ENCODE peak calls at places on chromosomes 16 and 17, in seven cellular contexts. One of them, this sample, is unnamed.
A peak's percentile ranks its signal among the peaks of the same experiment; 100 is the strongest.

GRCh38 chr17:67474081-67474661 is 97.1 kb downstream of the PITPNC1 start:
- DNase-seq in AG20443: peak; percentile 86
- DNase-seq in activated CD4-positive, alpha-beta T cell treated with anti-CD3 and anti-CD28 coated beads, Interleukin-2, amount 10 ng/mL, durations not matched to agents 7 days and 5 days: no peak
- DNase-seq in activated CD4-positive, alpha-beta memory T cell treated with anti-CD3 and anti-CD28 coated beads, Interleukin-2, amount 10 ng/mL, durations not matched to agents 7 days and 5 days: no peak
- DNase-seq in nephron progenitor cell: no peak
- DNase-seq in foreskin fibroblast: peak; percentile 77
- DNase-seq in progenitor cell of endocrine pancreas: no peak
- DNase-seq in this sample: no peak

GRCh38 chr16:16025214-16025968 is 76.0 kb downstream of the ABCC1 start:
- DNase-seq in foreskin fibroblast: peak; percentile 93
- DNase-seq in nephron progenitor cell: no peak
- DNase-seq in AG20443: peak; percentile 87
- DNase-seq in progenitor cell of endocrine pancreas: no peak
- DNase-seq in activated CD4-positive, alpha-beta memory T cell treated with anti-CD3 and anti-CD28 coated beads, Interleukin-2, amount 10 ng/mL, durations not matched to agents 7 days and 5 days: peak; percentile 67
- DNase-seq in activated CD4-positive, alpha-beta T cell treated with anti-CD3 and anti-CD28 coated beads, Interleukin-2, amount 10 ng/mL, durations not matched to agents 7 days and 5 days: peak; percentile 20
- DNase-seq in this sample: no peak

GRCh38 chr17:2137342-2138098 is 82.6 kb downstream of the HIC1 start:
- DNase-seq in activated CD4-positive, alpha-beta memory T cell treated with anti-CD3 and anti-CD28 coated beads, Interleukin-2, amount 10 ng/mL, durations not matched to agents 7 days and 5 days: no peak
- DNase-seq in progenitor cell of endocrine pancreas: no peak
- DNase-seq in nephron progenitor cell: no peak
- DNase-seq in activated CD4-positive, alpha-beta T cell treated with anti-CD3 and anti-CD28 coated beads, Interleukin-2, amount 10 ng/mL, durations not matched to agents 7 days and 5 days: no peak
- DNase-seq in AG20443: peak; percentile 87
- DNase-seq in foreskin fibroblast: peak; percentile 82
- DNase-seq in this sample: no peak

GRCh38 chr16:12646490-12647274 is 157.0 kb downstream of the CPPED1 start:
- DNase-seq in AG20443: no peak
- DNase-seq in progenitor cell of endocrine pancreas: no peak
- DNase-seq in foreskin fibroblast: peak; percentile 64
- DNase-seq in activated CD4-positive, alpha-beta T cell treated with anti-CD3 and anti-CD28 coated beads, Interleukin-2, amount 10 ng/mL, durations not matched to agents 7 days and 5 days: peak; percentile 45
- DNase-seq in nephron progenitor cell: no peak
- DNase-seq in activated CD4-positive, alpha-beta memory T cell treated with anti-CD3 and anti-CD28 coated beads, Interleukin-2, amount 10 ng/mL, durations not matched to agents 7 days and 5 days: peak; percentile 36
- DNase-seq in this sample: no peak

GRCh38 chr16:67694611-67695010 is 24.5 kb downstream of the GFOD2 start:
- DNase-seq in activated CD4-positive, alpha-beta T cell treated with anti-CD3 and anti-CD28 coated beads, Interleukin-2, amount 10 ng/mL, durations not matched to agents 7 days and 5 days: no peak
- DNase-seq in AG20443: no peak
- DNase-seq in progenitor cell of endocrine pancreas: no peak
- DNase-seq in foreskin fibroblast: no peak
- DNase-seq in activated CD4-positive, alpha-beta memory T cell treated with anti-CD3 and anti-CD28 coated beads, Interleukin-2, amount 10 ng/mL, durations not matched to agents 7 days and 5 days: no peak
- DNase-seq in nephron progenitor cell: no peak
- DNase-seq in this sample: no peak

GRCh38 chr16:66289051-66289680 is 77.3 kb upstream of the CDH5 start:
- DNase-seq in activated CD4-positive, alpha-beta memory T cell treated with anti-CD3 and anti-CD28 coated beads, Interleukin-2, amount 10 ng/mL, durations not matched to agents 7 days and 5 days: no peak
- DNase-seq in progenitor cell of endocrine pancreas: no peak
- DNase-seq in nephron progenitor cell: no peak
- DNase-seq in AG20443: no peak
- DNase-seq in activated CD4-positive, alpha-beta T cell treated with anti-CD3 and anti-CD28 coated beads, Interleukin-2, amount 10 ng/mL, durations not matched to agents 7 days and 5 days: no peak
- DNase-seq in foreskin fibroblast: no peak
- DNase-seq in this sample: no peak

GRCh38 chr16:26645629-26646028 is 421.1 kb upstream of the C16orf82 start:
- DNase-seq in activated CD4-positive, alpha-beta memory T cell treated with anti-CD3 and anti-CD28 coated beads, Interleukin-2, amount 10 ng/mL, durations not matched to agents 7 days and 5 days: peak; percentile 67
- DNase-seq in foreskin fibroblast: no peak
- DNase-seq in nephron progenitor cell: peak; percentile 57
- DNase-seq in activated CD4-positive, alpha-beta T cell treated with anti-CD3 and anti-CD28 coated beads, Interleukin-2, amount 10 ng/mL, durations not matched to agents 7 days and 5 days: peak; percentile 60
- DNase-seq in progenitor cell of endocrine pancreas: peak; percentile 34
- DNase-seq in AG20443: no peak
- DNase-seq in this sample: peak; percentile 62

GRCh38 chr16:30858829-30859423 is 35.0 kb downstream of the BCL7C start:
- DNase-seq in activated CD4-positive, alpha-beta T cell treated with anti-CD3 and anti-CD28 coated beads, Interleukin-2, amount 10 ng/mL, durations not matched to agents 7 days and 5 days: no peak
- DNase-seq in nephron progenitor cell: no peak
- DNase-seq in AG20443: no peak
- DNase-seq in activated CD4-positive, alpha-beta memory T cell treated with anti-CD3 and anti-CD28 coated beads, Interleukin-2, amount 10 ng/mL, durations not matched to agents 7 days and 5 days: no peak
- DNase-seq in progenitor cell of endocrine pancreas: no peak
- DNase-seq in foreskin fibroblast: no peak
- DNase-seq in this sample: no peak

GRCh38 chr16:72458035-72458434 is 286.1 kb upstream of the PMFBP1 start:
- DNase-seq in AG20443: no peak
- DNase-seq in foreskin fibroblast: no peak
- DNase-seq in nephron progenitor cell: no peak
- DNase-seq in activated CD4-positive, alpha-beta T cell treated with anti-CD3 and anti-CD28 coated beads, Interleukin-2, amount 10 ng/mL, durations not matched to agents 7 days and 5 days: no peak
- DNase-seq in progenitor cell of endocrine pancreas: no peak
- DNase-seq in activated CD4-positive, alpha-beta memory T cell treated with anti-CD3 and anti-CD28 coated beads, Interleukin-2, amount 10 ng/mL, durations not matched to agents 7 days and 5 days: no peak
- DNase-seq in this sample: no peak

GRCh38 chr17:49393491-49394255 is 21.0 kb downstream of the PHB1 start:
- DNase-seq in nephron progenitor cell: no peak
- DNase-seq in activated CD4-positive, alpha-beta T cell treated with anti-CD3 and anti-CD28 coated beads, Interleukin-2, amount 10 ng/mL, durations not matched to agents 7 days and 5 days: no peak
- DNase-seq in AG20443: no peak
- DNase-seq in foreskin fibroblast: peak; percentile 38
- DNase-seq in activated CD4-positive, alpha-beta memory T cell treated with anti-CD3 and anti-CD28 coated beads, Interleukin-2, amount 10 ng/mL, durations not matched to agents 7 days and 5 days: no peak
- DNase-seq in progenitor cell of endocrine pancreas: no peak
- DNase-seq in this sample: no peak

GRCh38 chr16:19698480-19699465 is 19.3 kb downstream of the KNOP1 start:
- DNase-seq in AG20443: peak; percentile 79
- DNase-seq in nephron progenitor cell: no peak
- DNase-seq in activated CD4-positive, alpha-beta T cell treated with anti-CD3 and anti-CD28 coated beads, Interleukin-2, amount 10 ng/mL, durations not matched to agents 7 days and 5 days: no peak
- DNase-seq in progenitor cell of endocrine pancreas: no peak
- DNase-seq in foreskin fibroblast: peak; percentile 62
- DNase-seq in activated CD4-positive, alpha-beta memory T cell treated with anti-CD3 and anti-CD28 coated beads, Interleukin-2, amount 10 ng/mL, durations not matched to agents 7 days and 5 days: no peak
- DNase-seq in this sample: no peak

GRCh38 chr16:51988977-51989376 is 558.0 kb downstream of the TOX3 start:
- DNase-seq in activated CD4-positive, alpha-beta T cell treated with anti-CD3 and anti-CD28 coated beads, Interleukin-2, amount 10 ng/mL, durations not matched to agents 7 days and 5 days: no peak
- DNase-seq in nephron progenitor cell: no peak
- DNase-seq in progenitor cell of endocrine pancreas: no peak
- DNase-seq in AG20443: no peak
- DNase-seq in foreskin fibroblast: no peak
- DNase-seq in activated CD4-positive, alpha-beta memory T cell treated with anti-CD3 and anti-CD28 coated beads, Interleukin-2, amount 10 ng/mL, durations not matched to agents 7 days and 5 days: no peak
- DNase-seq in this sample: no peak

GRCh38 chr16:23726710-23727109 is 13.7 kb upstream of the ERN2 start:
- DNase-seq in activated CD4-positive, alpha-beta T cell treated with anti-CD3 and anti-CD28 coated beads, Interleukin-2, amount 10 ng/mL, durations not matched to agents 7 days and 5 days: no peak
- DNase-seq in foreskin fibroblast: no peak
- DNase-seq in nephron progenitor cell: no peak
- DNase-seq in activated CD4-positive, alpha-beta memory T cell treated with anti-CD3 and anti-CD28 coated beads, Interleukin-2, amount 10 ng/mL, durations not matched to agents 7 days and 5 days: no peak
- DNase-seq in progenitor cell of endocrine pancreas: no peak
- DNase-seq in AG20443: no peak
- DNase-seq in this sample: no peak

GRCh38 chr17:4176803-4177472 is 33.9 kb downstream of the CYB5D2 start:
- DNase-seq in activated CD4-positive, alpha-beta T cell treated with anti-CD3 and anti-CD28 coated beads, Interleukin-2, amount 10 ng/mL, durations not matched to agents 7 days and 5 days: peak; percentile 19
- DNase-seq in AG20443: no peak
- DNase-seq in activated CD4-positive, alpha-beta memory T cell treated with anti-CD3 and anti-CD28 coated beads, Interleukin-2, amount 10 ng/mL, durations not matched to agents 7 days and 5 days: no peak
- DNase-seq in foreskin fibroblast: no peak
- DNase-seq in nephron progenitor cell: no peak
- DNase-seq in progenitor cell of endocrine pancreas: no peak
- DNase-seq in this sample: no peak

GRCh38 chr16:68214726-68215125 is 21.2 kb downstream of the ESRP2 start:
- DNase-seq in nephron progenitor cell: no peak
- DNase-seq in activated CD4-positive, alpha-beta T cell treated with anti-CD3 and anti-CD28 coated beads, Interleukin-2, amount 10 ng/mL, durations not matched to agents 7 days and 5 days: no peak
- DNase-seq in foreskin fibroblast: no peak
- DNase-seq in AG20443: no peak
- DNase-seq in activated CD4-positive, alpha-beta memory T cell treated with anti-CD3 and anti-CD28 coated beads, Interleukin-2, amount 10 ng/mL, durations not matched to agents 7 days and 5 days: no peak
- DNase-seq in progenitor cell of endocrine pancreas: no peak
- DNase-seq in this sample: no peak

GRCh38 chr17:81898029-81898866 is 3.8 kb upstream of the NPB start:
- DNase-seq in foreskin fibroblast: peak; percentile 60
- DNase-seq in AG20443: peak; percentile 81
- DNase-seq in activated CD4-positive, alpha-beta memory T cell treated with anti-CD3 and anti-CD28 coated beads, Interleukin-2, amount 10 ng/mL, durations not matched to agents 7 days and 5 days: no peak
- DNase-seq in activated CD4-positive, alpha-beta T cell treated with anti-CD3 and anti-CD28 coated beads, Interleukin-2, amount 10 ng/mL, durations not matched to agents 7 days and 5 days: no peak
- DNase-seq in nephron progenitor cell: no peak
- DNase-seq in progenitor cell of endocrine pancreas: no peak
- DNase-seq in this sample: no peak

GRCh38 chr17:5500804-5501391 is 14.5 kb downstream of the MIS12 start:
- DNase-seq in nephron progenitor cell: peak; percentile 99
- DNase-seq in activated CD4-positive, alpha-beta memory T cell treated with anti-CD3 and anti-CD28 coated beads, Interleukin-2, amount 10 ng/mL, durations not matched to agents 7 days and 5 days: peak; percentile 73
- DNase-seq in progenitor cell of endocrine pancreas: peak; percentile 88
- DNase-seq in AG20443: peak; percentile 96
- DNase-seq in foreskin fibroblast: peak; percentile 92
- DNase-seq in activated CD4-positive, alpha-beta T cell treated with anti-CD3 and anti-CD28 coated beads, Interleukin-2, amount 10 ng/mL, durations not matched to agents 7 days and 5 days: peak; percentile 82
- DNase-seq in this sample: peak; percentile 97

GRCh38 chr16:1156983-1157638 is 4.2 kb downstream of the CACNA1H start:
- DNase-seq in foreskin fibroblast: no peak
- DNase-seq in activated CD4-positive, alpha-beta T cell treated with anti-CD3 and anti-CD28 coated beads, Interleukin-2, amount 10 ng/mL, durations not matched to agents 7 days and 5 days: no peak
- DNase-seq in activated CD4-positive, alpha-beta memory T cell treated with anti-CD3 and anti-CD28 coated beads, Interleukin-2, amount 10 ng/mL, durations not matched to agents 7 days and 5 days: no peak
- DNase-seq in nephron progenitor cell: no peak
- DNase-seq in progenitor cell of endocrine pancreas: no peak
- DNase-seq in AG20443: no peak
- DNase-seq in this sample: no peak

GRCh38 chr17:15261818-15262290 is 3.3 kb downstream of the PMP22 start:
- DNase-seq in activated CD4-positive, alpha-beta memory T cell treated with anti-CD3 and anti-CD28 coated beads, Interleukin-2, amount 10 ng/mL, durations not matched to agents 7 days and 5 days: no peak
- DNase-seq in AG20443: no peak
- DNase-seq in activated CD4-positive, alpha-beta T cell treated with anti-CD3 and anti-CD28 coated beads, Interleukin-2, amount 10 ng/mL, durations not matched to agents 7 days and 5 days: no peak
- DNase-seq in progenitor cell of endocrine pancreas: no peak
- DNase-seq in nephron progenitor cell: peak; percentile 22
- DNase-seq in foreskin fibroblast: peak; percentile 58
- DNase-seq in this sample: no peak

GRCh38 chr17:67421869-67422273 is 44.8 kb downstream of the PITPNC1 start:
- DNase-seq in foreskin fibroblast: peak; percentile 94
- DNase-seq in progenitor cell of endocrine pancreas: no peak
- DNase-seq in activated CD4-positive, alpha-beta memory T cell treated with anti-CD3 and anti-CD28 coated beads, Interleukin-2, amount 10 ng/mL, durations not matched to agents 7 days and 5 days: peak; percentile 64
- DNase-seq in AG20443: peak; percentile 85
- DNase-seq in activated CD4-positive, alpha-beta T cell treated with anti-CD3 and anti-CD28 coated beads, Interleukin-2, amount 10 ng/mL, durations not matched to agents 7 days and 5 days: peak; percentile 77
- DNase-seq in nephron progenitor cell: no peak
- DNase-seq in this sample: no peak

GRCh38 chr17:14057591-14057990 is 11.7 kb upstream of the COX10 start:
- DNase-seq in AG20443: no peak
- DNase-seq in foreskin fibroblast: no peak
- DNase-seq in progenitor cell of endocrine pancreas: no peak
- DNase-seq in activated CD4-positive, alpha-beta memory T cell treated with anti-CD3 and anti-CD28 coated beads, Interleukin-2, amount 10 ng/mL, durations not matched to agents 7 days and 5 days: no peak
- DNase-seq in activated CD4-positive, alpha-beta T cell treated with anti-CD3 and anti-CD28 coated beads, Interleukin-2, amount 10 ng/mL, durations not matched to agents 7 days and 5 days: no peak
- DNase-seq in nephron progenitor cell: no peak
- DNase-seq in this sample: no peak

GRCh38 chr16:12775689-12776236 is 27.9 kb downstream of the CPPED1 start:
- DNase-seq in activated CD4-positive, alpha-beta T cell treated with anti-CD3 and anti-CD28 coated beads, Interleukin-2, amount 10 ng/mL, durations not matched to agents 7 days and 5 days: no peak
- DNase-seq in progenitor cell of endocrine pancreas: no peak
- DNase-seq in nephron progenitor cell: no peak
- DNase-seq in activated CD4-positive, alpha-beta memory T cell treated with anti-CD3 and anti-CD28 coated beads, Interleukin-2, amount 10 ng/mL, durations not matched to agents 7 days and 5 days: no peak
- DNase-seq in AG20443: no peak
- DNase-seq in foreskin fibroblast: no peak
- DNase-seq in this sample: no peak

GRCh38 chr16:66945939-66946338 is 10.6 kb downstream of the CES2 start:
- DNase-seq in nephron progenitor cell: no peak
- DNase-seq in activated CD4-positive, alpha-beta T cell treated with anti-CD3 and anti-CD28 coated beads, Interleukin-2, amount 10 ng/mL, durations not matched to agents 7 days and 5 days: no peak
- DNase-seq in activated CD4-positive, alpha-beta memory T cell treated with anti-CD3 and anti-CD28 coated beads, Interleukin-2, amount 10 ng/mL, durations not matched to agents 7 days and 5 days: no peak
- DNase-seq in foreskin fibroblast: no peak
- DNase-seq in progenitor cell of endocrine pancreas: no peak
- DNase-seq in AG20443: no peak
- DNase-seq in this sample: no peak

GRCh38 chr16:22948603-22949368 is 134.8 kb downstream of the HS3ST2 start:
- DNase-seq in AG20443: peak; percentile 71
- DNase-seq in activated CD4-positive, alpha-beta T cell treated with anti-CD3 and anti-CD28 coated beads, Interleukin-2, amount 10 ng/mL, durations not matched to agents 7 days and 5 days: peak; percentile 67
- DNase-seq in progenitor cell of endocrine pancreas: peak; percentile 17
- DNase-seq in activated CD4-positive, alpha-beta memory T cell treated with anti-CD3 and anti-CD28 coated beads, Interleukin-2, amount 10 ng/mL, durations not matched to agents 7 days and 5 days: peak; percentile 67
- DNase-seq in nephron progenitor cell: peak; percentile 62
- DNase-seq in foreskin fibroblast: peak; percentile 85
- DNase-seq in this sample: peak; percentile 81

GRCh38 chr17:64723781-64724180 is 61.7 kb upstream of the SMURF2 start:
- DNase-seq in activated CD4-positive, alpha-beta memory T cell treated with anti-CD3 and anti-CD28 coated beads, Interleukin-2, amount 10 ng/mL, durations not matched to agents 7 days and 5 days: no peak
- DNase-seq in progenitor cell of endocrine pancreas: no peak
- DNase-seq in activated CD4-positive, alpha-beta T cell treated with anti-CD3 and anti-CD28 coated beads, Interleukin-2, amount 10 ng/mL, durations not matched to agents 7 days and 5 days: no peak
- DNase-seq in AG20443: no peak
- DNase-seq in nephron progenitor cell: no peak
- DNase-seq in foreskin fibroblast: peak; percentile 39
- DNase-seq in this sample: no peak

GRCh38 chr16:10641555-10641952 is 53.2 kb downstream of the TEKT5 start:
- DNase-seq in progenitor cell of endocrine pancreas: no peak
- DNase-seq in nephron progenitor cell: no peak
- DNase-seq in AG20443: no peak
- DNase-seq in activated CD4-positive, alpha-beta T cell treated with anti-CD3 and anti-CD28 coated beads, Interleukin-2, amount 10 ng/mL, durations not matched to agents 7 days and 5 days: no peak
- DNase-seq in activated CD4-positive, alpha-beta memory T cell treated with anti-CD3 and anti-CD28 coated beads, Interleukin-2, amount 10 ng/mL, durations not matched to agents 7 days and 5 days: no peak
- DNase-seq in foreskin fibroblast: no peak
- DNase-seq in this sample: no peak

GRCh38 chr17:1013729-1014090 is 16.8 kb downstream of the TIMM22 start:
- DNase-seq in nephron progenitor cell: no peak
- DNase-seq in activated CD4-positive, alpha-beta T cell treated with anti-CD3 and anti-CD28 coated beads, Interleukin-2, amount 10 ng/mL, durations not matched to agents 7 days and 5 days: no peak
- DNase-seq in progenitor cell of endocrine pancreas: no peak
- DNase-seq in foreskin fibroblast: no peak
- DNase-seq in AG20443: no peak
- DNase-seq in activated CD4-positive, alpha-beta memory T cell treated with anti-CD3 and anti-CD28 coated beads, Interleukin-2, amount 10 ng/mL, durations not matched to agents 7 days and 5 days: no peak
- DNase-seq in this sample: no peak

GRCh38 chr17:8285270-8286181 is 2.9 kb upstream of the RANGRF start:
- DNase-seq in AG20443: no peak
- DNase-seq in foreskin fibroblast: no peak
- DNase-seq in nephron progenitor cell: no peak
- DNase-seq in progenitor cell of endocrine pancreas: no peak
- DNase-seq in activated CD4-positive, alpha-beta T cell treated with anti-CD3 and anti-CD28 coated beads, Interleukin-2, amount 10 ng/mL, durations not matched to agents 7 days and 5 days: no peak
- DNase-seq in activated CD4-positive, alpha-beta memory T cell treated with anti-CD3 and anti-CD28 coated beads, Interleukin-2, amount 10 ng/mL, durations not matched to agents 7 days and 5 days: no peak
- DNase-seq in this sample: no peak

GRCh38 chr16:49405123-49405522 is 31.5 kb downstream of the C16orf78 start:
- DNase-seq in nephron progenitor cell: no peak
- DNase-seq in activated CD4-positive, alpha-beta T cell treated with anti-CD3 and anti-CD28 coated beads, Interleukin-2, amount 10 ng/mL, durations not matched to agents 7 days and 5 days: no peak
- DNase-seq in foreskin fibroblast: no peak
- DNase-seq in activated CD4-positive, alpha-beta memory T cell treated with anti-CD3 and anti-CD28 coated beads, Interleukin-2, amount 10 ng/mL, durations not matched to agents 7 days and 5 days: no peak
- DNase-seq in AG20443: no peak
- DNase-seq in progenitor cell of endocrine pancreas: no peak
- DNase-seq in this sample: no peak

GRCh38 chr17:50201226-50201854 is at the start of gene COL1A1:
- DNase-seq in activated CD4-positive, alpha-beta T cell treated with anti-CD3 and anti-CD28 coated beads, Interleukin-2, amount 10 ng/mL, durations not matched to agents 7 days and 5 days: no peak
- DNase-seq in foreskin fibroblast: peak; percentile 97
- DNase-seq in progenitor cell of endocrine pancreas: no peak
- DNase-seq in activated CD4-positive, alpha-beta memory T cell treated with anti-CD3 and anti-CD28 coated beads, Interleukin-2, amount 10 ng/mL, durations not matched to agents 7 days and 5 days: no peak
- DNase-seq in AG20443: peak; percentile 92
- DNase-seq in nephron progenitor cell: peak; percentile 45
- DNase-seq in this sample: peak; percentile 15

GRCh38 chr17:82494236-82495055 is 25.1 kb upstream of the FOXK2 start:
- DNase-seq in activated CD4-positive, alpha-beta memory T cell treated with anti-CD3 and anti-CD28 coated beads, Interleukin-2, amount 10 ng/mL, durations not matched to agents 7 days and 5 days: peak; percentile 93
- DNase-seq in activated CD4-positive, alpha-beta T cell treated with anti-CD3 and anti-CD28 coated beads, Interleukin-2, amount 10 ng/mL, durations not matched to agents 7 days and 5 days: peak; percentile 88
- DNase-seq in nephron progenitor cell: peak; percentile 90
- DNase-seq in progenitor cell of endocrine pancreas: peak; percentile 85
- DNase-seq in foreskin fibroblast: peak; percentile 97
- DNase-seq in AG20443: peak; percentile 90
- DNase-seq in this sample: peak; percentile 85

GRCh38 chr17:28426081-28426519 is 20.1 kb upstream of the SLC46A1 start:
- DNase-seq in progenitor cell of endocrine pancreas: no peak
- DNase-seq in nephron progenitor cell: peak; percentile 39
- DNase-seq in activated CD4-positive, alpha-beta T cell treated with anti-CD3 and anti-CD28 coated beads, Interleukin-2, amount 10 ng/mL, durations not matched to agents 7 days and 5 days: no peak
- DNase-seq in activated CD4-positive, alpha-beta memory T cell treated with anti-CD3 and anti-CD28 coated beads, Interleukin-2, amount 10 ng/mL, durations not matched to agents 7 days and 5 days: no peak
- DNase-seq in foreskin fibroblast: no peak
- DNase-seq in AG20443: peak; percentile 29
- DNase-seq in this sample: peak; percentile 49